ENCODE peak calls at places on chromosomes 11 and 22, in eight cellular contexts. A is colonic mucosa, D is adipocyte, Q is PC-3, Y is GM23248, B is HCT116, C is Karpas-422, P is IMR-90. L is an unnamed sample.
A peak's percentile ranks its signal among the peaks of the same experiment; 100 is the strongest.

GRCh38 chr22:26436903-26437515 is 7.9 kb downstream of the ASPHD2 start:
- DNase-seq in D (no peak), B (no peak), A (peak; percentile 81), Q (peak; percentile 32), C (no peak), P (no peak), Y (no peak), L (no peak)

GRCh38 chr11:111456859-111457730 is 55.1 kb downstream of the BTG4 start:
- DNase-seq in D (no peak), P (no peak), Y (no peak), Q (no peak), B (no peak), A (no peak), C (peak; percentile 64), L (no peak)

GRCh38 chr11:46356911-46357482 is 9.7 kb downstream of the DGKZ start:
- DNase-seq in A (no peak), B (no peak), C (no peak), P (peak; percentile 85), D (peak; percentile 56), Y (peak; percentile 85), Q (no peak), L (no peak)

GRCh38 chr11:116787436-116787785 is 412 bp downstream of the ZPR1 start:
- DNase-seq in A (no peak), D (peak; percentile 43), C (peak; percentile 35), Q (peak; percentile 23), P (peak; percentile 10), B (no peak), Y (peak; percentile 71), L (no peak)

GRCh38 chr11:75558939-75559843 is 2.9 kb upstream of the SERPINH1 start:
- DNase-seq in B (no peak), A (peak; percentile 62), P (peak; percentile 75), C (no peak), Q (no peak), Y (peak; percentile 78), D (peak; percentile 83), L (peak; percentile 58)

GRCh38 chr11:126518996-126519351 is 163.5 kb downstream of the ST3GAL4 start:
- DNase-seq in C (no peak), B (no peak), Q (no peak), D (no peak), A (no peak), P (no peak), Y (no peak), L (no peak)

GRCh38 chr11:63918576-63919171 is 1.7 kb upstream of the RCOR2 start:
- DNase-seq in A (peak; percentile 56), P (no peak), Q (no peak), D (no peak), B (no peak), C (no peak), Y (peak; percentile 45), L (no peak)

GRCh38 chr11:120543816-120544215 is 32.3 kb downstream of the GRIK4 start:
- DNase-seq in P (no peak), Q (no peak), C (no peak), Y (no peak), A (no peak), D (no peak), B (no peak), L (no peak)

GRCh38 chr11:37450613-37451012 is 852.6 kb upstream of the RAG2 start:
- DNase-seq in Q (no peak), D (no peak), C (no peak), A (no peak), Y (no peak), B (no peak), P (peak; percentile 8), L (no peak)

GRCh38 chr22:32310777-32311176 is 46.9 kb upstream of the RFPL3 start:
- DNase-seq in P (no peak), D (no peak), B (no peak), Y (no peak), Q (no peak), A (no peak), C (no peak), L (no peak)
- H3K9ac ChIP-seq in P (no peak overlapping the region), D (no peak overlapping the region), B (no peak overlapping the region), Y (no peak overlapping the region), Q (no peak overlapping the region), A (no peak overlapping the region), C (no peak overlapping the region), L (no peak overlapping the region)

DNA sequence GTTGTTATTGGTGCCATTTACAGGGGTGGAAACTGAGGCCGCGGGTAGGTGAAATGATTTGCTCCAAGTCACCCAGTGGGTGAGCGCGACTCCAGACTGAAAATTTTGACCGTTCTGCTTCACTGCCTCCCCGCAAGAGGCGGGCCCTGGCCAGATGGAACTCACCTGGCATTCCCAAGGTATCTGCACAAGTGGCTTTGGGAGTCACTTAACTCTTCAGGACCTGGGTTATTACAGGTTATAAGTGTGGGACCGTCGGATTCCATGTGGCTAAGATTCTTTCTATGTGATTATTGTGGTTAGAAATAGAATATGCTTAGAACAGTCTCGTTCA is 598 bp downstream of the CABIN1 start:
- DNase-seq in P (no peak), Q (peak; percentile 10), D (peak; percentile 28), Y (peak; percentile 34), C (no peak), A (no peak), B (no peak), L (no peak)
- H3K4me3 ChIP-seq in P (peak overlapping the region; percentile 52), Q (peak overlapping the region; percentile 98), D (peak overlapping the region; percentile 98), Y (peak overlapping the region; percentile 82), C (peak overlapping the region; percentile 99), A (peak overlapping the region; percentile 97), B (peak overlapping the region; percentile 98), L (peak overlapping the region; percentile 77)

DNA sequence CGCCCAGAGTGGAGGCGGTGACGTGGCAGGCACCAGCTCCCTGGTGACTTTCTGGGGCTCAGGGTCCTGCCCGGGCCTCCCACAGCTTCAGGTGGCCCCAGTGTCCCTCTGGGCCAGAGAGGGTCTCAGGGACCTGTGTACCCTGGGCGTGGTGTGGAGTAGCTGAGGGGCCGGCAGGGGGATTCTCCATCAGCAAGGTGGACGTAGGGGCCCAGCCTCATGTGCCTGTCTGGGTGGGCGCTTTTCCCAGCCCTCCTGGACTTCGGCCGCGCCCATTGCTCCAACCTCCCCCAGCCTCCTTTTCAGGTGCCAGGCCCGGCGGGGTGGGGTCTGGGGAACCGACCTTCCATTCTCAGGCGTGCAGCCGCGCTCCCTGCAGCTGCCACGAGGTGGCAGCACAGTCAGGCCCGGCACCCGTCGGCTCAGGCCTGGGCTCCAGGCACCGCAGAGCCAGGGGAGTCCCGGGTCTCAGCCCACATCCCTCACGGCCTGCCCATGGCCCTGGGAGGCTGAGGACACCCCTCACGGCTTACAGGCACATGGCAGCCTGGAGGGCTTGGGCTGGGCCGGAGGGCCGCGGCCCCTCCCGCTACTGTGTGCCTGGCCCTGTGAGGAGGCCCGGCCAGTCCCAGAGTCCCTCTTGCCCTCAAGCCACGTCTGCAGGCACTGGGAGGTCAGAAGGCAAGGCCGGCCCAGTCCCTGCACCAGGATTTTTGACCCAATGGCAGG is 19.9 kb upstream of the MUC5B start:
- DNase-seq in B (peak; percentile 23), C (peak; percentile 83), P (peak; percentile 12), A (peak; percentile 72), Q (peak; percentile 76), D (peak; percentile 77), Y (peak; percentile 62), L (no peak)
- H3K9ac ChIP-seq in B (peak overlapping the region; percentile 20), C (no peak overlapping the region), P (no peak overlapping the region), A (no peak overlapping the region), Q (peak overlapping the region; percentile 50), D (no peak overlapping the region), Y (no peak overlapping the region), L (no peak overlapping the region)

GRCh38 chr22:45007946-45008852 is 1.6 kb downstream of the PHF21B start:
- DNase-seq in P (no peak), C (peak; percentile 40), Y (peak; percentile 18), Q (no peak), A (no peak), B (no peak), D (peak; percentile 21), L (no peak)
- H3K4me3 ChIP-seq in P (no peak overlapping the region), C (peak overlapping the region; percentile 79), Y (peak overlapping the region; percentile 48), Q (peak overlapping the region; percentile 53), A (peak overlapping the region; percentile 13), B (no peak overlapping the region), D (no peak overlapping the region), L (peak overlapping the region; percentile 43)

GRCh38 chr22:25123677-25124076 is 76.0 kb upstream of the CRYBB3 start:
- DNase-seq in P (no peak), C (no peak), Q (no peak), A (no peak), B (no peak), Y (no peak), D (no peak), L (no peak)

GRCh38 chr22:25122136-25122764 is 77.4 kb upstream of the CRYBB3 start:
- DNase-seq in B (no peak), D (no peak), P (no peak), Q (no peak), C (no peak), A (no peak), Y (no peak), L (no peak)

GRCh38 chr22:25120093-25120561 is 79.5 kb upstream of the CRYBB3 start:
- DNase-seq in C (no peak), A (peak; percentile 77), P (no peak), Q (peak; percentile 77), Y (no peak), D (no peak), B (peak; percentile 79), L (no peak)

GRCh38 chr22:25120761-25121212 is 78.9 kb upstream of the CRYBB3 start:
- DNase-seq in Q (no peak), C (no peak), D (no peak), B (no peak), Y (no peak), P (no peak), A (peak; percentile 54), L (no peak)

DNA sequence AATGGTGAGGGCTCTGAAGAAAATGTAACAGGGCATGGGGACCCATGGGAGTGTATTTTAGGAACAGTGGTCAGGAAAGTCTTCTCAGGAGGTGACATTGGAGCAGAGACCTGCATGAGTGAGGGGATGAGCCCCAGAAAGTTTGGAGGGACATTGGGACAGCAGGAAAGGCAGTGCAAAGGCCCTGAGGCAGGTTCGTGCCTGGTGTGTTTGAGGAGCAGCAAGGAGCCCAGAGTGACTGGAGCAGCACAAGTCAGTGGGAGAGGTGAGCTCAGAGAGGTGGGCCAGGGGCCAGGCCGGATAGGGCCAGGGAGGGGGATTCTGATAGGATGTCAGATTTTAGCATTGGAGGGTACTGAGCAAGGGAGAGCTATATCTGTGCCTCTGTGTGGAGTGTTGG is 80.0 kb upstream of the CRYBB3 start:
- DNase-seq in P (no peak), D (no peak), A (no peak), B (no peak), Y (no peak), Q (no peak), C (no peak), L (no peak)
- H3K9ac ChIP-seq in P (no peak overlapping the region), D (no peak overlapping the region), A (peak overlapping the region; percentile 29), B (peak overlapping the region; percentile 36), Y (no peak overlapping the region), Q (peak overlapping the region; percentile 76), C (no peak overlapping the region), L (no peak overlapping the region)

DNA sequence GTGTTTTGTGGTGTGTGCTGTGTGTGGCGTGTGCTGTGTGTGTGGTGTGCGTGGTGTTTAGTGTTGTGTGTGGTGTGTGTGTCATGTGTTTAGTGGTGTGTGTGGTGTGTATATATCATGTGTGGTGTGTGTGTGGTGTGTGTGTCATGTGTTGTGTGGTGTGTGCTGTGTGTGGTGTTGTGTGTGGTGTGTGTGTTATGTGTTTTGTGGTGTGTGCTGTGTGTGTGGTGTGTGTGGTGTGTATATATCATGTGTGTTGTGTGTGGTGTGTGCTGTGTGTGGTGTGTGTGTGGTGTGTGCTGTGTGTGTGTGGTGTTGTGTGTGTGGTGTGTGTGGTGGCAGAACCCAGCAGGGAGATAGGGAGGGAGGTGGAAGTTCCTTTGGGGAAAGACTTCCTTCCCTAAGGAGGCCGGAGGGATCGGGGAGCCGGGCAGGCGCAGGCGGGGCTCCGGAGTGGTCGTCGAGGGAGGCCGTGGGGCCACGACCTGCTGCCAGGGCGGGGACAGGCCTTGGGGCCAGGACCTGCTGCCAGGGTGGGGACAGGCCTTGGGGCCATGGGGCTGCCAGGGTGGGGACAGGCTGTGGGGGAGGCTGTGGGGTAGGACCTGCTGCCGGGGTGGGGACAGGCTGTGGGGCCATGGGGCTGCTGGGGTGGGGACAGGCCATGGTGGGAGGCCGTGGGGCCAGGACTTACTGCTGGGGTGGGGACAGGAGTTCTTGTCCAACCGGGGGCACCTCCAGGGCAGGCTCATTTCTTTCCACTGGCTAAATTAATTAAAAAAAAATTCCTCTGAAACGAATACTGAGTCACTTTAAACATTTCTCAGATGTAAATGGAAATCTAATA is 15.2 kb downstream of the PIM3 start:
- DNase-seq in A (peak; percentile 47), Y (peak; percentile 28), P (no peak), B (no peak), C (no peak), Q (no peak), D (no peak), L (no peak)
- H3K4me3 ChIP-seq in A (no peak overlapping the region), Y (no peak overlapping the region), P (no peak overlapping the region), B (no peak overlapping the region), C (no peak overlapping the region), Q (no peak overlapping the region), D (no peak overlapping the region), L (no peak overlapping the region)

L was measured in SK-N-MC.